ENCODE peak calls at places on chromosomes 3 and 15, in six cellular contexts. X, N, Z, T, H and D are unnamed samples.

GRCh38 chr3:144645300-144645699 is 673.7 kb downstream of the DIPK2A start:
- DNase-seq in X (no peak), Z (no peak), T (no peak), H (no peak), N (no peak), D (no peak)

GRCh38 chr15:95016511-95017219 is 785.3 kb downstream of the MCTP2 start:
- DNase-seq in Z (no peak), T (peak; percentile 47), H (no peak), X (peak; percentile 37), N (no peak), D (no peak)

GRCh38 chr3:72082776-72083477 is 298.0 kb upstream of the PROK2 start:
- DNase-seq in T (no peak), Z (no peak), H (no peak), N (no peak), X (no peak), D (no peak)

GRCh38 chr3:53181528-53181927 is 20.5 kb downstream of the PRKCD start:
- DNase-seq in T (no peak), X (no peak), N (no peak), Z (no peak), H (no peak), D (no peak)

GRCh38 chr15:51499379-51499976 is 123.1 kb downstream of the DMXL2 start:
- DNase-seq in X (peak; percentile 63), H (no peak), Z (no peak), N (no peak), T (peak; percentile 59), D (no peak)

GRCh38 chr15:73991726-73992593 is at the start of gene STOML1:
- DNase-seq in X (peak; percentile 93), H (peak; percentile 94), T (peak; percentile 90), N (peak; percentile 95), Z (peak; percentile 94), D (peak; percentile 95)

GRCh38 chr3:85304360-85304964 is 345.7 kb downstream of the CADM2 start:
- DNase-seq in Z (no peak), N (no peak), X (no peak), H (no peak), T (no peak), D (no peak)

GRCh38 chr3:23915537-23916108 is 1.2 kb downstream of the NKIRAS1 start:
- DNase-seq in X (peak; percentile 64), T (peak; percentile 15), H (no peak), Z (no peak), N (no peak), D (peak; percentile 41)

GRCh38 chr3:15629860-15630597 is 28.5 kb downstream of the BTD start:
- DNase-seq in H (peak; percentile 85), N (no peak), T (peak; percentile 91), X (peak; percentile 89), Z (peak; percentile 63), D (peak; percentile 78)

GRCh38 chr3:94904275-94904674 is 841.4 kb downstream of the NSUN3 start:
- DNase-seq in N (no peak), X (no peak), Z (no peak), H (no peak), T (no peak), D (no peak)

GRCh38 chr3:197406266-197406665 is 107.9 kb upstream of the DLG1 start:
- DNase-seq in N (no peak), T (peak; percentile 88), H (peak; percentile 74), X (no peak), Z (no peak), D (no peak)

GRCh38 chr3:156037356-156037755 is 83.0 kb upstream of the KCNAB1 start:
- DNase-seq in X (no peak), Z (no peak), H (no peak), N (no peak), T (no peak), D (no peak)

GRCh38 chr3:169060037-169060436 is 603.5 kb downstream of the MECOM start:
- DNase-seq in H (no peak), N (no peak), X (peak; percentile 13), T (no peak), Z (no peak), D (no peak)

GRCh38 chr3:49646236-49646635 is 27.9 kb upstream of the APEH start:
- DNase-seq in X (no peak), Z (no peak), N (no peak), H (no peak), T (no peak), D (no peak)

GRCh38 chr15:53746101-53746500 is 13.4 kb downstream of the WDR72 start:
- DNase-seq in X (no peak), H (no peak), Z (no peak), N (no peak), T (no peak), D (no peak)

GRCh38 chr3:139646505-139646904 is 31.3 kb downstream of the NMNAT3 start:
- DNase-seq in Z (no peak), T (no peak), N (no peak), H (no peak), X (no peak), D (no peak)

GRCh38 chr3:50473768-50474167 is 29.7 kb downstream of the CACNA2D2 start:
- DNase-seq in Z (no peak), X (no peak), T (no peak), H (no peak), N (no peak), D (no peak)

GRCh38 chr3:158725348-158725966 is 6.8 kb downstream of the RARRES1 start:
- DNase-seq in N (no peak), Z (no peak), T (peak; percentile 87), H (peak; percentile 75), X (peak; percentile 100), D (no peak)

GRCh38 chr3:76841750-76842149 is 198.1 kb upstream of the ROBO2 start:
- DNase-seq in Z (no peak), X (peak; percentile 25), N (no peak), T (no peak), H (no peak), D (no peak)

GRCh38 chr3:52230461-52230860 is 5.0 kb upstream of the TLR9 start:
- DNase-seq in T (no peak), X (no peak), H (no peak), N (no peak), Z (no peak), D (no peak)

GRCh38 chr3:152742368-152743347 is 92.3 kb upstream of the P2RY1 start:
- DNase-seq in N (no peak), Z (no peak), X (no peak), H (no peak), T (no peak), D (no peak)

GRCh38 chr3:72606005-72606800 is 242.0 kb downstream of the SHQ1 start:
- DNase-seq in T (no peak), Z (no peak), N (no peak), X (no peak), H (no peak), D (no peak)

GRCh38 chr15:51349156-51349844 is 7.8 kb downstream of the GLDN start:
- DNase-seq in H (no peak), N (no peak), Z (no peak), X (no peak), T (no peak), D (peak; percentile 31)

GRCh38 chr3:107813066-107813465 is 277.8 kb downstream of the CD47 start:
- DNase-seq in H (no peak), T (no peak), N (no peak), Z (no peak), X (peak; percentile 53), D (no peak)

GRCh38 chr3:62818347-62818746 is 56.9 kb downstream of the CADPS start:
- DNase-seq in T (no peak), H (no peak), Z (no peak), N (no peak), X (no peak), D (no peak)

GRCh38 chr3:13530241-13531009 is 18.5 kb upstream of the FBLN2 start:
- DNase-seq in H (no peak), Z (no peak), T (no peak), X (no peak), N (no peak), D (no peak)

GRCh38 chr3:46979958-46980497 is 562 bp downstream of the NBEAL2 start:
- DNase-seq in N (no peak), H (no peak), T (no peak), Z (no peak), X (no peak), D (peak; percentile 41)

GRCh38 chr3:46977811-46978195 is 1.3 kb upstream of the CCDC12 start:
- DNase-seq in T (no peak), X (no peak), Z (no peak), H (no peak), N (no peak), D (no peak)

GRCh38 chr3:46976326-46977190 is at the start of gene CCDC12:
- DNase-seq in T (peak; percentile 99), N (peak; percentile 99), Z (peak; percentile 96), H (peak; percentile 99), X (peak; percentile 99), D (peak; percentile 99)

GRCh38 chr3:46978381-46978780 is 1.1 kb upstream of the NBEAL2 start:
- DNase-seq in H (no peak), X (no peak), Z (no peak), N (no peak), T (no peak), D (no peak)

DNA sequence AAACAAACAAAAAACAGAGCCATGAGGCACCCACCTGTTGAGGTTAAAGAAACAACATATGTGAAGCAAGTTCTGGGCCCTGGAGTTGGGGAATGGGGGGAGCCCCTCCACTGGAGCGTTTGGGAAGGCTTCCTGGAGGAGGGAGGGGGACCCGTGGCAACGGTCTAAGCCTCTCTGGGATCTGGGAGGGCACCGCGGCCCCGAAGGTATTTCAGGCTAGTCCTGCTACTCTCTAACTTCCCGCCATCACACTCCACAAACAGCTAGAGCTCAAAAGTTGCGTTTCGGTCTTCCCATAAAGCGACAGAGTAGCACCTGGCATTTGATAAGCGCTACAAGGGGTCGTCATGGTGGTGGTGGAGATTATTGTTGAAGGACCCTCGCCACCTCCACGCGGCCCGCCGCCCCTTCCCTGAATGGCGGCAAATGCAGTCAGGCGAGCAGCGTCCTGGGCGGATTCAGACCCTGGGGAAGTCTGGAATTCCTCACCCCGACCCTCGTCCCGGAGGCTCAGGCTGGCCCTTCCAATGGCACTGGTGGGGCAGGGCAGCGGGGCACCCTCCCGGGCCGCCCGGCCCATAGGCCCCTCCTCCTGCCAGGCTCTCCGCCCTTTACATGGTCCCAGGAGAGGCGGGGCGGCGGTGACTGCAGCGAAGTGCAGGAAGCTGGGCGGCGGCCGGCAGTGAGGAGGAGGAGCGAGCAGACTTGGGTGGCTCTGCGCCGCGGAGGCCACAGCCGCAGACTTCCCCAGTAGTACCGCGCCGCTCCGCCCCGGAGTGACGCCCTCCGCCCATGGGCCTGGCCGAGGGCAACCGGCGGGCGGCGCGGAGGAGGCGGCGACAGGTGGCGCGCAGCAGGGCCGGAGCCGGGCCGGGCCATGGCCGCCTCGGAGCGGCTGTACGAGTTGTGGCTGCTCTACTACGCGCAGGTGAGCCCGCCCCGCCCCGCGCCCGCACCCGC is at the start of gene NBEAL2:
- DNase-seq in H (peak; percentile 98), Z (peak; percentile 99), X (peak; percentile 84), T (peak; percentile 92), N (peak; percentile 98), D (peak; percentile 95)
- TF ChIP-seq POLR2A in H (peak; percentile 41), Z (no peak), X (no peak), T (peak; percentile 81), N (peak; percentile 61), D (no peak)

GRCh38 chr3:142366434-142366833 is 81.4 kb downstream of the XRN1 start:
- DNase-seq in T (peak; percentile 12), X (no peak), Z (no peak), H (no peak), N (no peak), D (no peak)
- TF ChIP-seq CTCF in T (no peak), X (no peak), Z (no peak), H (no peak), N (no peak), D (peak; percentile 22)

GRCh38 chr3:186107148-186108105 is 1.5 kb downstream of the ETV5 start:
- DNase-seq in H (peak; percentile 76), T (peak; percentile 74), X (peak; percentile 68), Z (peak; percentile 69), N (no peak), D (peak; percentile 91)
- H3K27me3 ChIP-seq in H (no peaks in the 10 kb centered on the region), T (peaks cover 6% of the 10 kb centered on the region), X (no peaks in the 10 kb centered on the region), Z (no peaks in the 10 kb centered on the region), N (no peaks in the 10 kb centered on the region), D (no peaks in the 10 kb centered on the region)

GRCh38 chr3:57983734-57984518 is 24.3 kb upstream of the FLNB start:
- DNase-seq in X (peak; percentile 95), T (peak; percentile 81), N (no peak), H (peak; percentile 82), Z (peak; percentile 58), D (peak; percentile 60)
- TF ChIP-seq POLR2A in X (no peak), T (no peak), N (no peak), H (no peak), Z (no peak), D (no peak)